ENCODE peak calls at places on chromosome 11, in five cellular contexts. One of them, this sample, is unnamed.

GRCh38 chr11:44978961-44979331 is 28.3 kb upstream of the TP53I11 start:
- DNase-seq in K562: no peak
- DNase-seq in IMR-90: no peak
- DNase-seq in A549: peak
- DNase-seq in Peyer's patch: peak
- DNase-seq in this sample: no peak

GRCh38 chr11:102121329-102121728 is 11.1 kb downstream of the YAP1 start:
- DNase-seq in K562: no peak
- DNase-seq in IMR-90: peak
- DNase-seq in A549: no peak
- DNase-seq in Peyer's patch: no peak
- DNase-seq in this sample: no peak

GRCh38 chr11:32259641-32260081 is 168.8 kb downstream of the RCN1 start:
- DNase-seq in K562: no peak
- DNase-seq in IMR-90: peak
- DNase-seq in A549: no peak
- DNase-seq in Peyer's patch: no peak
- DNase-seq in this sample: no peak

GRCh38 chr11:68504432-68505066 is 44.0 kb downstream of the PPP6R3 start:
- DNase-seq in K562: no peak
- DNase-seq in IMR-90: no peak
- DNase-seq in A549: no peak
- DNase-seq in Peyer's patch: no peak
- DNase-seq in this sample: no peak

GRCh38 chr11:18650859-18651557 is 16.9 kb upstream of the SPTY2D1 start:
- DNase-seq in K562: peak
- DNase-seq in IMR-90: peak
- DNase-seq in A549: no peak
- DNase-seq in Peyer's patch: no peak
- DNase-seq in this sample: peak

GRCh38 chr11:118660646-118661424 is 18.6 kb downstream of the TREH start:
- DNase-seq in K562: no peak
- DNase-seq in IMR-90: no peak
- DNase-seq in A549: no peak
- DNase-seq in Peyer's patch: peak
- DNase-seq in this sample: peak

GRCh38 chr11:62689421-62690183 is at the start of gene LRRN4CL:
- DNase-seq in K562: no peak
- DNase-seq in IMR-90: peak
- DNase-seq in A549: no peak
- DNase-seq in Peyer's patch: no peak
- DNase-seq in this sample: peak

GRCh38 chr11:114438303-114438702 is 964 bp upstream of the REXO2 start:
- DNase-seq in K562: no peak
- DNase-seq in IMR-90: peak
- DNase-seq in A549: no peak
- DNase-seq in Peyer's patch: no peak
- DNase-seq in this sample: no peak

GRCh38 chr11:66727883-66728759 is 895 bp downstream of the SPTBN2 start:
- DNase-seq in K562: peak
- DNase-seq in IMR-90: no peak
- DNase-seq in A549: no peak
- DNase-seq in Peyer's patch: no peak
- DNase-seq in this sample: peak

GRCh38 chr11:133815636-133816035 is 29.7 kb downstream of the SPATA19 start:
- DNase-seq in K562: no peak
- DNase-seq in IMR-90: no peak
- DNase-seq in A549: no peak
- DNase-seq in Peyer's patch: no peak
- DNase-seq in this sample: peak

GRCh38 chr11:65426839-65427690 is 4.5 kb downstream of the NEAT1 start:
- DNase-seq in K562: peak
- DNase-seq in IMR-90: peak
- DNase-seq in A549: no peak
- DNase-seq in Peyer's patch: peak
- DNase-seq in this sample: no peak

GRCh38 chr11:11229691-11230090 is 123.4 kb downstream of the CSNK2A3 start:
- DNase-seq in K562: no peak
- DNase-seq in IMR-90: peak
- DNase-seq in A549: no peak
- DNase-seq in Peyer's patch: no peak
- DNase-seq in this sample: peak

GRCh38 chr11:124752471-124753100 is 531 bp upstream of the VSIG2 start:
- DNase-seq in K562: no peak
- DNase-seq in IMR-90: no peak
- DNase-seq in A549: no peak
- DNase-seq in Peyer's patch: no peak
- DNase-seq in this sample: no peak

GRCh38 chr11:110525883-110526282 is 96.1 kb downstream of the FDX1 start:
- DNase-seq in K562: no peak
- DNase-seq in IMR-90: peak
- DNase-seq in A549: no peak
- DNase-seq in Peyer's patch: no peak
- DNase-seq in this sample: peak

GRCh38 chr11:9600651-9601040 is 27.2 kb downstream of the WEE1 start:
- DNase-seq in K562: no peak
- DNase-seq in IMR-90: peak
- DNase-seq in A549: no peak
- DNase-seq in Peyer's patch: no peak
- DNase-seq in this sample: no peak

GRCh38 chr11:112942966-112943643 is 18.1 kb upstream of the NCAM1 start:
- DNase-seq in K562: no peak
- DNase-seq in IMR-90: no peak
- DNase-seq in A549: no peak
- DNase-seq in Peyer's patch: no peak
- DNase-seq in this sample: no peak

GRCh38 chr11:62251698-62252097 is 9.7 kb downstream of the SCGB1D2 start:
- DNase-seq in K562: no peak
- DNase-seq in IMR-90: no peak
- DNase-seq in A549: no peak
- DNase-seq in Peyer's patch: no peak
- DNase-seq in this sample: no peak

GRCh38 chr11:3225826-3226750 is 6.1 kb downstream of the MRGPRE start:
- DNase-seq in K562: no peak
- DNase-seq in IMR-90: no peak
- DNase-seq in A549: no peak
- DNase-seq in Peyer's patch: no peak
- DNase-seq in this sample: no peak

GRCh38 chr11:12001152-12001551 is 7.3 kb downstream of the DKK3 start:
- DNase-seq in K562: no peak
- DNase-seq in IMR-90: no peak
- DNase-seq in A549: no peak
- DNase-seq in Peyer's patch: no peak
- DNase-seq in this sample: no peak

GRCh38 chr11:75896843-75897419 is 81.9 kb downstream of the UVRAG start:
- DNase-seq in K562: peak
- DNase-seq in IMR-90: peak
- DNase-seq in A549: peak
- DNase-seq in Peyer's patch: no peak
- DNase-seq in this sample: no peak

GRCh38 chr11:118156531-118157185 is 4.0 kb upstream of the SCN4B start:
- DNase-seq in K562: peak
- DNase-seq in IMR-90: no peak
- DNase-seq in A549: peak
- DNase-seq in Peyer's patch: no peak
- DNase-seq in this sample: no peak

GRCh38 chr11:105923814-105924213 is 98.2 kb downstream of the MSANTD4 start:
- DNase-seq in K562: no peak
- DNase-seq in IMR-90: peak
- DNase-seq in A549: no peak
- DNase-seq in Peyer's patch: no peak
- DNase-seq in this sample: no peak

GRCh38 chr11:111135101-111135500 is 110.4 kb upstream of the POU2AF2 start:
- DNase-seq in K562: no peak
- DNase-seq in IMR-90: no peak
- DNase-seq in A549: no peak
- DNase-seq in Peyer's patch: no peak
- DNase-seq in this sample: no peak

GRCh38 chr11:121479355-121479754 is 26.6 kb upstream of the SORL1-AS1 start:
- DNase-seq in K562: no peak
- DNase-seq in IMR-90: no peak
- DNase-seq in A549: no peak
- DNase-seq in Peyer's patch: no peak
- DNase-seq in this sample: no peak

GRCh38 chr11:118618115-118618990 is 10.9 kb downstream of the PHLDB1 start:
- DNase-seq in K562: no peak
- DNase-seq in IMR-90: peak
- DNase-seq in A549: no peak
- DNase-seq in Peyer's patch: peak
- DNase-seq in this sample: peak

GRCh38 chr11:46381046-46381835 is at the start of gene MDK:
- DNase-seq in K562: peak
- DNase-seq in IMR-90: no peak
- DNase-seq in A549: no peak
- DNase-seq in Peyer's patch: peak
- DNase-seq in this sample: no peak

GRCh38 chr11:74579577-74580270 is 12.7 kb upstream of the POLD3 start:
- DNase-seq in K562: no peak
- DNase-seq in IMR-90: no peak
- DNase-seq in A549: no peak
- DNase-seq in Peyer's patch: no peak
- DNase-seq in this sample: no peak

GRCh38 chr11:74583024-74583624 is 9.3 kb upstream of the POLD3 start:
- DNase-seq in K562: no peak
- DNase-seq in IMR-90: no peak
- DNase-seq in A549: no peak
- DNase-seq in Peyer's patch: no peak
- DNase-seq in this sample: no peak

GRCh38 chr11:74577624-74578396 is 14.6 kb upstream of the POLD3 start:
- DNase-seq in K562: no peak
- DNase-seq in IMR-90: peak
- DNase-seq in A549: no peak
- DNase-seq in Peyer's patch: no peak
- DNase-seq in this sample: no peak

DNA sequence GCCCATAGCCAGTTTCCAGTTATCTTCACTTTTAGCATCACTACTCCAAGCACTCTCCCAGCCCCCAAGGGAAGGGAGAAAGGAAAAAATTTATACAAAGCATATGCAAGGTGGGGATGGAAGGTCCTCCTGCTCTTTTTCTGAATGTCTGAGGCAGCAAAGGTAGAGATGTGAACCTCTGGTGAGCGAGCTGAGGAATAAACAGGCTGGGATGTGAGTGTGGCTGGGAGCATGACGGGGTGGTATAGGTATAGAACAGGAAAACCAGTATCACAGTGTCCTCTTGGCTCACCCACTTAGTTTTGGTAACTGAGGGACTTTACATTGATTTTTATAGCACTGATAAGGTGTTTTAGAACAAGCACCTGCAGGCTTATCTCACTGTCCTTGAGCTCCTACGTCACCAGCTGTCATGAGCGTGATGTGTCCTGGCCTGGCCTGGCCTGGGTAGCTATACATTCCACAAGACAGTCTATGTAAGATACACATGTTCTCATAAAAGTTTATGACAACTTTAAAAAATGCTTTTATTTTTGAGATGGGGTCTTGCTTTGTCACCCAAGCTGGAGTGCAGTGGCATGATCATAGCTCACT is 10.3 kb upstream of the POLD3 start:
- DNase-seq in K562: no peak
- DNase-seq in IMR-90: no peak
- DNase-seq in A549: no peak
- DNase-seq in Peyer's patch: peak
- DNase-seq in this sample: no peak
- TF ChIP-seq POLR2A in K562: no peak
- TF ChIP-seq POLR2A in IMR-90: no peak
- TF ChIP-seq POLR2A in A549: no peak
- TF ChIP-seq POLR2A in Peyer's patch: no peak
- TF ChIP-seq POLR2A in this sample: no peak

GRCh38 chr11:72102162-72102561 is 935 bp downstream of the LAMTOR1 start:
- DNase-seq in K562: peak
- DNase-seq in IMR-90: no peak
- DNase-seq in A549: no peak
- DNase-seq in Peyer's patch: no peak
- DNase-seq in this sample: no peak

GRCh38 chr11:72102946-72103753 is at the start of gene LAMTOR1:
- DNase-seq in K562: peak
- DNase-seq in IMR-90: peak
- DNase-seq in A549: peak
- DNase-seq in Peyer's patch: peak
- DNase-seq in this sample: peak

GRCh38 chr11:72102631-72102945 is 509 bp downstream of the LAMTOR1 start:
- DNase-seq in K562: no peak
- DNase-seq in IMR-90: no peak
- DNase-seq in A549: no peak
- DNase-seq in Peyer's patch: no peak
- DNase-seq in this sample: no peak

GRCh38 chr11:72105888-72106287 is at the start of gene TOMT:
- DNase-seq in K562: no peak
- DNase-seq in IMR-90: no peak
- DNase-seq in A549: no peak
- DNase-seq in Peyer's patch: no peak
- DNase-seq in this sample: no peak

GRCh38 chr11:72103754-72104167 is 664 bp upstream of the LAMTOR1 start:
- DNase-seq in K562: no peak
- DNase-seq in IMR-90: no peak
- DNase-seq in A549: no peak
- DNase-seq in Peyer's patch: no peak
- DNase-seq in this sample: no peak
- TF ChIP-seq CTCF in K562: no peak
- TF ChIP-seq CTCF in IMR-90: no peak
- TF ChIP-seq CTCF in A549: no peak
- TF ChIP-seq CTCF in Peyer's patch: no peak
- TF ChIP-seq CTCF in this sample: no peak

GRCh38 chr11:131253885-131254204 is 116.6 kb upstream of the NTM start:
- DNase-seq in K562: no peak
- DNase-seq in IMR-90: peak
- DNase-seq in A549: no peak
- DNase-seq in Peyer's patch: no peak
- DNase-seq in this sample: no peak
- H3K4me3 ChIP-seq in K562: no peak
- H3K4me3 ChIP-seq in IMR-90: no peak
- H3K4me3 ChIP-seq in A549: no peak
- H3K4me3 ChIP-seq in Peyer's patch: no peak
- H3K4me3 ChIP-seq in this sample: no peak

GRCh38 chr11:108538022-108538424 is 39.8 kb upstream of the POGLUT3 start:
- DNase-seq in K562: no peak
- DNase-seq in IMR-90: no peak
- DNase-seq in A549: no peak
- DNase-seq in Peyer's patch: peak
- DNase-seq in this sample: no peak
- TF ChIP-seq POLR2A in K562: no peak
- TF ChIP-seq POLR2A in IMR-90: no peak
- TF ChIP-seq POLR2A in A549: no peak
- TF ChIP-seq POLR2A in Peyer's patch: no peak
- TF ChIP-seq POLR2A in this sample: no peak

DNA sequence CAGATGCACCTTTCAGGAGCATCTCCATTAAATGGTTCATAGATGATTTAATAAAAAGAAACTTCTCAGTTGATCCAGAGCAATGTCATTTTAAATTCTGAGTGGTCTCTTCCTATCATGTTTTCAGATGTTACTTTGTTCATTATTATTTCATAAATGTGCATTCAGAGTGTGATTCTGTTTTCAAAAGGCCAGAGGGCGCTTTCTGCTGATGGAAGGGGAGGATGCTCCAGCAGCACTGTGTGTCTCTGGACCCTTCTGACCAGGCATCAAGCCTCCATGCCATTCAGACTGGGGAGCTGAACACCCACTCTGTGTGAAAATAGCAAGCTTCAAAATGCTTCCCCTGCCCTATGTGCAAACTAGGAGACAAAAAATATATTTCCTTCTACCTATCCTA is 23.9 kb upstream of the CRTAM start:
- DNase-seq in K562: no peak
- DNase-seq in IMR-90: no peak
- DNase-seq in A549: no peak
- DNase-seq in Peyer's patch: no peak
- DNase-seq in this sample: no peak
- TF ChIP-seq CTCF in K562: peak
- TF ChIP-seq CTCF in IMR-90: no peak
- TF ChIP-seq CTCF in A549: peak
- TF ChIP-seq CTCF in Peyer's patch: no peak
- TF ChIP-seq CTCF in this sample: no peak

This sample was measured in lower leg skin.